ENCODE peak calls at places on chromosomes 3 and 15, in four cellular contexts. One of them, this sample, is unnamed.

GRCh38 chr3:84209473-84209872 is 749.3 kb upstream of the CADM2 start:
- DNase-seq in cardiac muscle cell: no peak
- DNase-seq in ovary: no peak
- DNase-seq in neural crest cell: no peak
- DNase-seq in this sample: no peak

GRCh38 chr3:64685800-64686445 is 1.9 kb downstream of the ADAMTS9 start:
- DNase-seq in neural crest cell: peak
- DNase-seq in cardiac muscle cell: peak
- DNase-seq in ovary: peak
- DNase-seq in this sample: peak

GRCh38 chr15:89003865-89004725 is 84.2 kb upstream of the ABHD2 start:
- DNase-seq in ovary: no peak
- DNase-seq in cardiac muscle cell: peak
- DNase-seq in neural crest cell: peak
- DNase-seq in this sample: peak

GRCh38 chr3:95911767-95912166 is 902.6 kb upstream of the EPHA6 start:
- DNase-seq in neural crest cell: no peak
- DNase-seq in cardiac muscle cell: no peak
- DNase-seq in ovary: no peak
- DNase-seq in this sample: no peak

GRCh38 chr3:159482241-159483031 is 506.2 kb upstream of the IL12A start:
- DNase-seq in neural crest cell: no peak
- DNase-seq in cardiac muscle cell: no peak
- DNase-seq in ovary: no peak
- DNase-seq in this sample: no peak

GRCh38 chr3:188279696-188280398 is 125.9 kb downstream of the LPP start:
- DNase-seq in cardiac muscle cell: no peak
- DNase-seq in ovary: no peak
- DNase-seq in neural crest cell: no peak
- DNase-seq in this sample: no peak

GRCh38 chr15:51879555-51879954 is 50.1 kb downstream of the TMOD3 start:
- DNase-seq in cardiac muscle cell: peak
- DNase-seq in ovary: no peak
- DNase-seq in neural crest cell: no peak
- DNase-seq in this sample: no peak

GRCh38 chr15:29057856-29058255 is 172.1 kb downstream of the APBA2 start:
- DNase-seq in ovary: no peak
- DNase-seq in neural crest cell: no peak
- DNase-seq in cardiac muscle cell: no peak
- DNase-seq in this sample: no peak

GRCh38 chr3:185656321-185656840 is 70.3 kb downstream of the SENP2 start:
- DNase-seq in cardiac muscle cell: peak
- DNase-seq in neural crest cell: no peak
- DNase-seq in ovary: peak
- DNase-seq in this sample: no peak

GRCh38 chr3:112649478-112649735 is 8.5 kb upstream of the CCDC80 start:
- DNase-seq in cardiac muscle cell: peak
- DNase-seq in neural crest cell: no peak
- DNase-seq in ovary: no peak
- DNase-seq in this sample: no peak

GRCh38 chr3:133377396-133377795 is 22.5 kb upstream of the BFSP2 start:
- DNase-seq in cardiac muscle cell: peak
- DNase-seq in neural crest cell: no peak
- DNase-seq in ovary: no peak
- DNase-seq in this sample: peak

GRCh38 chr3:125479091-125479490 is 40.9 kb downstream of the SNX4 start:
- DNase-seq in neural crest cell: no peak
- DNase-seq in cardiac muscle cell: no peak
- DNase-seq in ovary: no peak
- DNase-seq in this sample: no peak

GRCh38 chr15:31328425-31328998 is 1.9 kb downstream of the KLF13 start:
- DNase-seq in cardiac muscle cell: no peak
- DNase-seq in neural crest cell: no peak
- DNase-seq in ovary: no peak
- DNase-seq in this sample: no peak

GRCh38 chr3:59313365-59313764 is 263.5 kb upstream of the CFAP20DC start:
- DNase-seq in ovary: no peak
- DNase-seq in neural crest cell: peak
- DNase-seq in cardiac muscle cell: peak
- DNase-seq in this sample: peak

GRCh38 chr15:41827290-41827879 is 507 bp upstream of the JMJD7 start:
- DNase-seq in cardiac muscle cell: no peak
- DNase-seq in ovary: no peak
- DNase-seq in neural crest cell: no peak
- DNase-seq in this sample: peak
- TF ChIP-seq CTCF in cardiac muscle cell: no peak
- TF ChIP-seq CTCF in ovary: no peak
- TF ChIP-seq CTCF in neural crest cell: no peak
- TF ChIP-seq CTCF in this sample: no peak

DNA sequence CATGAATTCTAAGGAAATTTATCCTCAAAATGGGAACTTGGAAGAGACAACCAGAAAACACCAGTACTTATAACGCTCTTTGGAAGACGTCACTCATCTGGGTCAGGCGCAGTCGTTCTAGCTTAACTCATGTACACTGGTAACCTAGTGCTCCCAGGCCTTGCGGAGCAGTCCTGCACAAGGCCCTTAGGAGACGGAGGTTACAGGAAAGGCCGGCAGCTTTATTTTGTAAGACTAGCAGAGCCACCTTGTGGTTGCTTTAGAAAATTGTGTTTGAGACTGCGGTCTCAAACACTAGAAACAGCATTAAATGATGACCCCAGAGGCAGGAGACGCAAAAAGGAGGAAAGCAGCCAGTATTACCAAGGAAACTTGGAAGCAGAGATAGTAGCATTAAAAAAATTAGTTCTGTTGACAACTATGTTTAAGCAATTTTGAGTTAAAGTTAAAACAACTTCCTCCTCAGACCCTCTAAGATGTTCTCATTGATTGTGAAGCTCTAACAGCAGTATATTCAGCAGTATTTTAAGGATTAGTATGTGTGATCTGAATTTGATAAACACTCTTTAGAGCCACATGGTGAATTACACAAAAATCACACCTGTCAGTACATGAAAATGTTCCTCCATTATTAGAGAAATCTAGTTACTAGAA is 141.9 kb upstream of the C2CD4B start:
- DNase-seq in ovary: peak
- DNase-seq in cardiac muscle cell: peak
- DNase-seq in neural crest cell: peak
- DNase-seq in this sample: peak
- TF ChIP-seq CTCF in ovary: no peak
- TF ChIP-seq CTCF in cardiac muscle cell: peak
- TF ChIP-seq CTCF in neural crest cell: peak
- TF ChIP-seq CTCF in this sample: peak

GRCh38 chr3:170111147-170111771 is 70.3 kb downstream of the PHC3 start:
- DNase-seq in ovary: no peak
- DNase-seq in neural crest cell: no peak
- DNase-seq in cardiac muscle cell: no peak
- DNase-seq in this sample: no peak

DNA sequence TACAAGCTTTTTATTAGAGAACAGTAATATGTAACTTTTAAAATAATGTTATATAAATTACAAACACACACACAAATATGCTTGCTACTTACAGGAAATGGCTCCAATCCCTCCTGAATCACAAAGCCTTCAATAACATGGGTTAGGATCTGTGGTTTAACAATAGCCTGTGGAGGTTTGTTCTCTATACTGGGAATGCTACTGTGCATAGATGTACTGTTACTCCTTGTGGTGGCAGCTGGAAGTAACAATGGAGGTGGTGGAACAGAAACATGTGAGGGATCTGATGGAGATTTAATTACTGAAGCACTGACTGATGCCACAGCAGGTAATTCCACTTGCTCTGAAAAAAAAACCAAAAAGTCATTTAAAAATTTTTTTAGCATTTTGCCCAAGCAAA is 64.4 kb downstream of the PHC3 start:
- DNase-seq in neural crest cell: no peak
- DNase-seq in cardiac muscle cell: peak
- DNase-seq in ovary: no peak
- DNase-seq in this sample: no peak
- TF ChIP-seq CTCF in neural crest cell: peak
- TF ChIP-seq CTCF in cardiac muscle cell: peak
- TF ChIP-seq CTCF in ovary: no peak
- TF ChIP-seq CTCF in this sample: peak

GRCh38 chr3:43704697-43705096 is 14.0 kb downstream of the ABHD5 start:
- DNase-seq in neural crest cell: no peak
- DNase-seq in ovary: no peak
- DNase-seq in cardiac muscle cell: no peak
- DNase-seq in this sample: no peak

GRCh38 chr3:43695443-43695842 is 4.7 kb downstream of the ABHD5 start:
- DNase-seq in ovary: no peak
- DNase-seq in neural crest cell: no peak
- DNase-seq in cardiac muscle cell: peak
- DNase-seq in this sample: no peak

GRCh38 chr3:43695863-43696262 is 5.1 kb downstream of the ABHD5 start:
- DNase-seq in cardiac muscle cell: no peak
- DNase-seq in ovary: no peak
- DNase-seq in neural crest cell: no peak
- DNase-seq in this sample: no peak

GRCh38 chr3:43696881-43697280 is 6.1 kb downstream of the ABHD5 start:
- DNase-seq in neural crest cell: no peak
- DNase-seq in cardiac muscle cell: no peak
- DNase-seq in ovary: no peak
- DNase-seq in this sample: no peak

DNA sequence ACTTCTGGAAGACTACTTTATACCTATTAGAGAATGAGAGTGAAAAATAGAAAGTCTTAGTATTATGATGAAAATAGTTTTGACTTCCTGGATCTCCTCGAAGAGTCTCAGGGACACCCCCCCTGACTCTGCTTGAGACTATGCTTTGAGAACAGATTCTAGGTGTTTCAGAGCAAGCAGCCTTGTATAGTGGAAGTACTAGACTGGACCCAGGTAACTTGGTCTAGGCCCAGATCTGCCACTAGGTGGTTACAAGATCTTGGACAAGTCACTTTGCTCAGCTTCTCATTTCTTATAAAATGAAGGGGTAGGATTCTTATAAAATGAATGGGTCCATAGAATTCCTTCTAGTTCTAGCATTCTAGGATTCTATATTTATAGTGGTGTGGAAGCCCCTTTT is 9.1 kb downstream of the ABHD5 start:
- DNase-seq in ovary: no peak
- DNase-seq in cardiac muscle cell: no peak
- DNase-seq in neural crest cell: no peak
- DNase-seq in this sample: no peak
- TF ChIP-seq CTCF in ovary: no peak
- TF ChIP-seq CTCF in cardiac muscle cell: peak
- TF ChIP-seq CTCF in neural crest cell: peak
- TF ChIP-seq CTCF in this sample: no peak

This sample was measured in Caco-2.